ENCODE peak calls at places on chromosomes 5 and 9, in eight cellular contexts. U, H, A, O, X, N, M and L are unnamed samples.

GRCh38 chr5:138664276-138664943 is 88.8 kb upstream of the CTNNA1 start:
- DNase-seq in U (no peak), X (no peak), A (no peak), N (peak), M (no peak), O (no peak), H (no peak), L (no peak)

GRCh38 chr9:127463891-127464290 is 12.6 kb downstream of the LRSAM1 start:
- DNase-seq in X (no peak), A (no peak), H (no peak), U (no peak), M (no peak), O (no peak), N (peak), L (no peak)

GRCh38 chr9:108186996-108187395 is 668.8 kb downstream of the ACTL7B start:
- DNase-seq in M (peak), O (no peak), X (no peak), H (no peak), N (peak), A (peak), U (no peak), L (no peak)

GRCh38 chr5:90113108-90113507 is 296.4 kb downstream of the CETN3 start:
- DNase-seq in M (no peak), H (no peak), U (no peak), N (no peak), A (no peak), O (no peak), X (no peak), L (no peak)

GRCh38 chr5:99243111-99243510 is 314.3 kb upstream of the CHD1 start:
- DNase-seq in X (no peak), O (no peak), A (no peak), U (no peak), H (no peak), M (peak), N (no peak), L (no peak)

GRCh38 chr9:129511320-129511900 is 109.5 kb downstream of the C9orf50 start:
- DNase-seq in A (no peak), N (no peak), U (no peak), O (no peak), X (no peak), H (no peak), M (no peak), L (no peak)

GRCh38 chr5:97601651-97602050 is 418.6 kb upstream of the RIOK2 start:
- DNase-seq in M (no peak), O (no peak), X (no peak), H (no peak), A (no peak), N (no peak), U (no peak), L (no peak)

GRCh38 chr9:38401994-38402393 is 9.5 kb downstream of the ALDH1B1 start:
- DNase-seq in U (no peak), A (no peak), N (no peak), H (no peak), O (no peak), M (no peak), X (no peak), L (no peak)

GRCh38 chr9:123373447-123373923 is 17.5 kb downstream of the CRB2 start:
- DNase-seq in A (no peak), N (no peak), M (no peak), X (no peak), O (no peak), U (no peak), H (no peak), L (no peak)

GRCh38 chr5:16787278-16787677 is 148.8 kb downstream of the MYO10 start:
- DNase-seq in U (no peak), X (no peak), A (peak), O (no peak), H (no peak), M (peak), N (no peak), L (no peak)

GRCh38 chr5:36177715-36178556 is 26.0 kb downstream of the SKP2 start:
- DNase-seq in M (peak), U (no peak), A (peak), N (peak), H (no peak), O (no peak), X (no peak), L (no peak)

GRCh38 chr9:73270967-73271722 is 119.5 kb downstream of the ANXA1 start:
- DNase-seq in A (no peak), H (no peak), M (no peak), X (peak), O (no peak), N (peak), U (no peak), L (no peak)

GRCh38 chr9:36725777-36726356 is 153.2 kb downstream of the MELK start:
- DNase-seq in A (no peak), U (no peak), X (no peak), N (no peak), O (no peak), H (no peak), M (no peak), L (no peak)

GRCh38 chr5:119328753-119329602 is 26.8 kb upstream of the TNFAIP8 start:
- DNase-seq in H (no peak), X (no peak), U (no peak), M (no peak), A (no peak), N (peak), O (no peak), L (no peak)

GRCh38 chr5:179344301-179345178 is 721 bp downstream of the ADAMTS2 start:
- DNase-seq in O (no peak), M (no peak), X (no peak), U (no peak), N (peak), H (no peak), A (no peak), L (no peak)

GRCh38 chr9:81595887-81596558 is 93.3 kb downstream of the TLE1 start:
- DNase-seq in M (no peak), X (no peak), O (no peak), U (no peak), H (no peak), N (no peak), A (no peak), L (no peak)

GRCh38 chr5:176713409-176713808 is 66.1 kb downstream of the TSPAN17 start:
- DNase-seq in X (no peak), U (no peak), M (no peak), O (no peak), N (no peak), A (no peak), H (no peak), L (no peak)

GRCh38 chr5:178368278-178368677 is 135.7 kb upstream of the PHYKPL start:
- DNase-seq in U (no peak), H (no peak), M (no peak), N (no peak), X (no peak), A (no peak), O (no peak), L (no peak)

GRCh38 chr5:169006878-169007790 is 293.8 kb downstream of the SLIT3 start:
- DNase-seq in H (no peak), X (no peak), O (no peak), U (no peak), M (no peak), N (peak), A (no peak), L (no peak)

GRCh38 chr9:134355561-134356278 is 29.5 kb downstream of the RXRA start:
- DNase-seq in N (no peak), O (no peak), U (no peak), A (peak), M (no peak), X (no peak), H (no peak), L (no peak)

GRCh38 chr9:70479880-70480291 is 65.4 kb upstream of the KLF9 start:
- DNase-seq in H (no peak), O (no peak), M (no peak), U (no peak), X (peak), A (peak), N (peak), L (no peak)

GRCh38 chr9:2768330-2768729 is 51.0 kb downstream of the KCNV2 start:
- DNase-seq in O (no peak), M (no peak), N (no peak), U (no peak), A (no peak), X (no peak), H (no peak), L (no peak)

GRCh38 chr9:68493953-68494541 is 46.6 kb downstream of the TMEM252 start:
- DNase-seq in X (no peak), U (no peak), O (no peak), H (no peak), N (no peak), M (no peak), A (no peak), L (no peak)

GRCh38 chr5:139619861-139620260 is 28.3 kb upstream of the CXXC5 start:
- DNase-seq in M (no peak), A (no peak), H (no peak), O (no peak), U (no peak), X (no peak), N (no peak), L (no peak)

GRCh38 chr5:92265804-92266203 is 882.7 kb upstream of the ARRDC3 start:
- DNase-seq in M (no peak), H (no peak), A (no peak), N (no peak), U (no peak), X (no peak), O (no peak), L (no peak)

GRCh38 chr5:133662578-133662977 is 50.2 kb upstream of the FSTL4 start:
- DNase-seq in O (no peak), A (no peak), X (no peak), N (no peak), M (no peak), H (no peak), U (no peak), L (no peak)

GRCh38 chr9:7223981-7224380 is 466.2 kb downstream of the KDM4C start:
- DNase-seq in A (no peak), N (peak), U (no peak), X (no peak), O (no peak), M (no peak), H (no peak), L (no peak)

GRCh38 chr5:14757853-14758252 is 93.3 kb downstream of the OTULIN start:
- DNase-seq in H (no peak), M (no peak), N (no peak), A (peak), O (no peak), U (no peak), X (no peak), L (no peak)

GRCh38 chr5:141121985-141122384 is 367 bp downstream of the PCDHB4 start:
- DNase-seq in O (no peak), A (peak), X (no peak), M (peak), U (no peak), H (no peak), N (peak), L (no peak)

GRCh38 chr5:51382759-51383493 is at the start of gene ISL1:
- DNase-seq in A (peak), U (no peak), M (peak), H (peak), N (peak), X (no peak), O (no peak), L (no peak)

GRCh38 chr5:160846642-160847041 is 5.4 kb downstream of the ATP10B start:
- DNase-seq in A (no peak), X (no peak), N (no peak), O (no peak), H (no peak), U (no peak), M (no peak), L (no peak)

GRCh38 chr5:123880875-123881274 is 368.9 kb downstream of the CSNK1G3 start:
- DNase-seq in A (no peak), O (no peak), N (no peak), H (no peak), M (no peak), X (no peak), U (no peak), L (no peak)

GRCh38 chr9:1458503-1458902 is 408.3 kb downstream of the DMRT2 start:
- DNase-seq in H (no peak), M (peak), U (no peak), A (no peak), O (no peak), X (peak), N (peak), L (no peak)

GRCh38 chr5:140547508-140548299 is at the start of gene EIF4EBP3:
- DNase-seq in O (peak), A (peak), H (peak), N (peak), M (peak), U (peak), X (peak), L (peak)